ENCODE peak calls at places on chromosomes 3 and 15, in seven cellular contexts. N, S, H, A, V, U and Z are unnamed samples.

GRCh38 chr3:69290430-69290829 is 95.5 kb downstream of the FRMD4B start:
- DNase-seq in N (no peak), S (no peak), H (no peak), A (no peak), V (no peak), U (no peak), Z (no peak)

GRCh38 chr15:79290642-79291275 is 8.2 kb downstream of the ANKRD34C start:
- DNase-seq in N (no peak), S (no peak), H (no peak), A (no peak), V (no peak), U (no peak), Z (no peak)

GRCh38 chr3:18019178-18019530 is 276.7 kb upstream of the TBC1D5 start:
- DNase-seq in N (no peak), S (no peak), H (no peak), A (no peak), V (no peak), U (no peak), Z (no peak)

GRCh38 chr3:110974902-110975301 is 96.7 kb upstream of the NECTIN3 start:
- DNase-seq in N (no peak), S (no peak), H (no peak), A (no peak), V (no peak), U (no peak), Z (no peak)

GRCh38 chr3:148930785-148931184 is 60.6 kb upstream of the GYG1 start:
- DNase-seq in N (no peak), S (no peak), H (no peak), A (peak; percentile 31), V (peak; percentile 27), U (no peak), Z (no peak)

GRCh38 chr3:23055733-23056376 is 147.3 kb upstream of the UBE2E2 start:
- DNase-seq in N (no peak), S (no peak), H (no peak), A (peak; percentile 80), V (peak; percentile 45), U (no peak), Z (no peak)

GRCh38 chr15:41732487-41732886 is 41.8 kb upstream of the MAPKBP1 start:
- DNase-seq in N (no peak), S (no peak), H (no peak), A (no peak), V (no peak), U (no peak), Z (no peak)

GRCh38 chr3:89787995-89788394 is 680.6 kb downstream of the EPHA3 start:
- DNase-seq in N (no peak), S (no peak), H (no peak), A (no peak), V (no peak), U (no peak), Z (no peak)

GRCh38 chr15:99502661-99503060 is 63.1 kb upstream of the MEF2A start:
- DNase-seq in N (no peak), S (no peak), H (no peak), A (no peak), V (no peak), U (no peak), Z (no peak)

GRCh38 chr15:71116942-71117341 is 1.7 kb downstream of the THSD4 start:
- DNase-seq in N (no peak), S (no peak), H (no peak), A (no peak), V (no peak), U (no peak), Z (no peak)

GRCh38 chr15:62889141-62889661 is 153.3 kb upstream of the TPM1 start:
- DNase-seq in N (no peak), S (no peak), H (no peak), A (no peak), V (no peak), U (no peak), Z (no peak)

GRCh38 chr3:170961616-170962400 is 53.4 kb upstream of the EIF5A2 start:
- DNase-seq in N (no peak), S (no peak), H (no peak), A (peak; percentile 30), V (peak; percentile 39), U (peak; percentile 19), Z (peak; percentile 71)

GRCh38 chr3:134093906-134094305 is 64.2 kb upstream of the SLCO2A1 start:
- DNase-seq in N (no peak), S (no peak), H (no peak), A (no peak), V (no peak), U (no peak), Z (no peak)

GRCh38 chr3:159418571-159419526 is 569.8 kb upstream of the IL12A start:
- DNase-seq in N (no peak), S (no peak), H (no peak), A (peak; percentile 38), V (peak; percentile 21), U (no peak), Z (no peak)

GRCh38 chr3:183537295-183537730 is 18.2 kb downstream of the KLHL6 start:
- DNase-seq in N (no peak), S (peak; percentile 60), H (no peak), A (peak; percentile 58), V (peak; percentile 37), U (no peak), Z (peak; percentile 25)

GRCh38 chr3:136008221-136008620 is 42.7 kb downstream of the PPP2R3A start:
- DNase-seq in N (no peak), S (no peak), H (no peak), A (no peak), V (no peak), U (no peak), Z (no peak)

GRCh38 chr3:62211675-62212429 is 161.5 kb downstream of the FEZF2 start:
- DNase-seq in N (no peak), S (no peak), H (no peak), A (peak; percentile 17), V (no peak), U (no peak), Z (no peak)

GRCh38 chr15:55799287-55800212 is 56.6 kb upstream of the PRTG start:
- DNase-seq in N (no peak), S (no peak), H (peak; percentile 37), A (peak; percentile 45), V (peak; percentile 68), U (no peak), Z (no peak)

GRCh38 chr3:53056442-53056841 is 10.6 kb upstream of the SFMBT1 start:
- DNase-seq in N (no peak), S (no peak), H (no peak), A (peak; percentile 24), V (no peak), U (no peak), Z (no peak)

GRCh38 chr3:159637895-159638542 is 350.6 kb upstream of the IL12A start:
- DNase-seq in N (no peak), S (no peak), H (no peak), A (peak; percentile 51), V (no peak), U (no peak), Z (no peak)

GRCh38 chr15:32889189-32889588 is 171.4 kb downstream of the GREM1 start:
- DNase-seq in N (no peak), S (no peak), H (no peak), A (no peak), V (no peak), U (no peak), Z (no peak)

GRCh38 chr3:11631822-11632221 is 11.9 kb downstream of the VGLL4 start:
- DNase-seq in N (no peak), S (no peak), H (no peak), A (no peak), V (no peak), U (no peak), Z (no peak)

GRCh38 chr3:19769694-19770093 is 164.3 kb downstream of the EFHB start:
- DNase-seq in N (no peak), S (no peak), H (no peak), A (no peak), V (no peak), U (no peak), Z (no peak)

GRCh38 chr15:33834892-33835730 is 133.2 kb upstream of the CHRM5 start:
- DNase-seq in N (no peak), S (no peak), H (no peak), A (no peak), V (no peak), U (no peak), Z (no peak)

GRCh38 chr3:193400304-193400703 is 21.8 kb upstream of the ATP13A5 start:
- DNase-seq in N (no peak), S (no peak), H (no peak), A (no peak), V (no peak), U (peak; percentile 15), Z (no peak)